ENCODE peak calls at places on chromosomes 7 and 10, in eight cellular contexts. V, J, C, D, X, E, I and F are unnamed samples.

GRCh38 chr10:69316313-69317059 is 38.2 kb downstream of the HK1 start:
- DNase-seq in V (peak), J (peak), C (no peak), D (no peak), X (no peak), E (peak), I (no peak), F (no peak)

GRCh38 chr7:93949468-93949867 is 27.9 kb downstream of the GNG11 start:
- DNase-seq in V (peak), J (peak), C (no peak), D (no peak), X (no peak), E (peak), I (no peak), F (no peak)

GRCh38 chr10:29994833-29995232 is 64.6 kb downstream of the JCAD start:
- DNase-seq in V (no peak), J (no peak), C (no peak), D (no peak), X (no peak), E (no peak), I (no peak), F (no peak)

GRCh38 chr7:79334841-79335240 is 118.6 kb downstream of the MAGI2 start:
- DNase-seq in V (no peak), J (no peak), C (no peak), D (no peak), X (no peak), E (peak), I (no peak), F (no peak)

GRCh38 chr10:120990831-120991230 is 139.7 kb downstream of the WDR11 start:
- DNase-seq in V (no peak), J (no peak), C (no peak), D (no peak), X (no peak), E (no peak), I (no peak), F (no peak)

GRCh38 chr10:1049425-1049958 is 573 bp upstream of the IDI1 start:
- DNase-seq in V (no peak), J (no peak), C (no peak), D (no peak), X (no peak), E (no peak), I (no peak), F (no peak)

GRCh38 chr7:30988346-30989005 is 24.7 kb downstream of the GHRHR start:
- DNase-seq in V (no peak), J (no peak), C (peak), D (no peak), X (peak), E (no peak), I (no peak), F (peak)

GRCh38 chr10:86635402-86635801 is 18.9 kb upstream of the OPN4 start:
- DNase-seq in V (no peak), J (peak), C (no peak), D (no peak), X (no peak), E (peak), I (no peak), F (no peak)

GRCh38 chr7:113394856-113395255 is 276.5 kb upstream of the SMIM30 start:
- DNase-seq in V (no peak), J (no peak), C (no peak), D (no peak), X (no peak), E (no peak), I (no peak), F (no peak)

GRCh38 chr7:35555934-35556333 is 139.0 kb downstream of the HERPUD2 start:
- DNase-seq in V (no peak), J (peak), C (no peak), D (no peak), X (no peak), E (peak), I (no peak), F (no peak)

GRCh38 chr7:129989466-129989865 is 36.7 kb upstream of the UBE2H start:
- DNase-seq in V (no peak), J (peak), C (no peak), D (peak), X (no peak), E (no peak), I (no peak), F (no peak)

GRCh38 chr7:157669768-157670345 is 333.1 kb downstream of the DNAJB6 start:
- DNase-seq in V (no peak), J (no peak), C (no peak), D (peak), X (no peak), E (no peak), I (peak), F (peak)

GRCh38 chr10:110420401-110421193 is 77.1 kb upstream of the DUSP5 start:
- DNase-seq in V (peak), J (peak), C (peak), D (no peak), X (no peak), E (peak), I (no peak), F (peak)

GRCh38 chr10:124612611-124613498 is 131.3 kb downstream of the FAM53B start:
- DNase-seq in V (peak), J (no peak), C (no peak), D (peak), X (no peak), E (peak), I (no peak), F (no peak)

GRCh38 chr10:122462533-122463465 is 1.4 kb downstream of the HTRA1 start:
- DNase-seq in V (peak), J (peak), C (peak), D (no peak), X (peak), E (peak), I (no peak), F (no peak)

GRCh38 chr7:45721949-45722598 is 147.9 kb downstream of the ADCY1 start:
- DNase-seq in V (no peak), J (no peak), C (no peak), D (no peak), X (no peak), E (no peak), I (peak), F (peak)

GRCh38 chr7:21113609-21114416 is 314.1 kb upstream of the SP4 start:
- DNase-seq in V (no peak), J (peak), C (no peak), D (no peak), X (no peak), E (peak), I (no peak), F (no peak)

GRCh38 chr7:43058271-43059066 is 54.0 kb upstream of the HECW1 start:
- DNase-seq in V (no peak), J (no peak), C (no peak), D (no peak), X (no peak), E (no peak), I (no peak), F (no peak)

GRCh38 chr7:34653787-34654186 is 4.2 kb upstream of the NPSR1 start:
- DNase-seq in V (no peak), J (no peak), C (no peak), D (no peak), X (no peak), E (no peak), I (no peak), F (no peak)

GRCh38 chr7:45176886-45177731 is 19.5 kb downstream of the RAMP3 start:
- DNase-seq in V (no peak), J (no peak), C (no peak), D (no peak), X (no peak), E (no peak), I (peak), F (no peak)

GRCh38 chr10:77036993-77037734 is 600.4 kb downstream of the KCNMA1 start:
- DNase-seq in V (peak), J (no peak), C (no peak), D (peak), X (no peak), E (peak), I (no peak), F (no peak)

GRCh38 chr10:47268696-47269095 is 31.3 kb upstream of the GDF10 start:
- DNase-seq in V (no peak), J (no peak), C (no peak), D (no peak), X (no peak), E (no peak), I (no peak), F (no peak)

GRCh38 chr10:80272793-80273522 is 16.5 kb downstream of the MAT1A start:
- DNase-seq in V (no peak), J (no peak), C (no peak), D (no peak), X (no peak), E (peak), I (no peak), F (no peak)

GRCh38 chr10:113068178-113068890 is 118.3 kb downstream of the TCF7L2 start:
- DNase-seq in V (no peak), J (no peak), C (no peak), D (no peak), X (no peak), E (no peak), I (no peak), F (no peak)

GRCh38 chr10:10642741-10643280 is 374.9 kb upstream of the CELF2 start:
- DNase-seq in V (no peak), J (no peak), C (no peak), D (no peak), X (peak), E (peak), I (no peak), F (peak)

GRCh38 chr7:75958802-75959543 is 35.4 kb downstream of the TMEM120A start:
- DNase-seq in V (no peak), J (no peak), C (no peak), D (no peak), X (no peak), E (peak), I (no peak), F (no peak)

DNA sequence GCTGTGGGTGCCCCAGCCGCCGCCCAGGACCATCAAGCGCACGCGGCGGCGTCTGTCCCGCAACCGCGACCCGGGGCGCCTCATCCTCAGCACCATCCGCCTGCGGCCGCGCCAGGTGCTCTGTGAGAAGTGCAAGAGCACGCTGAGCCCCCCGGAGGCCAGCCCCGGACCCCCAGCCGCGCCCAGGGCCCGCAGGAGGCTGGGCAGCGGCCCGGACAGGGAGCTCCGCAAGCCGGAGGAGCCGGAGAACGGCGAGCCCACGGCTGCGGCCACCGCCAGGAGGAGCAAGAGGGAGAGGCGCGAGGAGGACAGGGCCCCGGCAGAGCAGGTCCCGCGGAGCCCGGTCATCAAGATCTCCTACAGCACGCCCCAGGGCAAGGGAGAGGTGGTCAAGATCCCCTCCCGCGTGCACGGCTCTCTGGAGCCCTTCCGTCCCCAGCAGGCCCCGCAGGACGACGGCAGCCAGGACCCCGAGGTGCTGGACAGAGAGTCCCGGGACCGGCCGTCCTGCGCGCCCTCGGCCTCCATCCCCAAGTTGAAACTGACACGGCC is 8.0 kb downstream of the PWWP2B start:
- DNase-seq in V (no peak), J (no peak), C (no peak), D (no peak), X (no peak), E (no peak), I (peak), F (no peak)
- H3K27ac ChIP-seq in V (no peak), J (no peak), C (no peak), D (no peak), X (no peak), E (no peak), I (no peak), F (no peak)

GRCh38 chr10:78210976-78211375 is 177.3 kb downstream of the RPS24 start:
- DNase-seq in V (no peak), J (no peak), C (no peak), D (no peak), X (no peak), E (no peak), I (peak), F (no peak)

GRCh38 chr10:78209987-78210386 is 176.3 kb downstream of the RPS24 start:
- DNase-seq in V (no peak), J (no peak), C (no peak), D (no peak), X (no peak), E (no peak), I (peak), F (no peak)

GRCh38 chr10:78211476-78212110 is 177.9 kb downstream of the RPS24 start:
- DNase-seq in V (peak), J (no peak), C (no peak), D (peak), X (no peak), E (peak), I (peak), F (no peak)

GRCh38 chr10:78212134-78212785 is 178.6 kb downstream of the RPS24 start:
- DNase-seq in V (no peak), J (no peak), C (no peak), D (no peak), X (peak), E (no peak), I (no peak), F (no peak)

DNA sequence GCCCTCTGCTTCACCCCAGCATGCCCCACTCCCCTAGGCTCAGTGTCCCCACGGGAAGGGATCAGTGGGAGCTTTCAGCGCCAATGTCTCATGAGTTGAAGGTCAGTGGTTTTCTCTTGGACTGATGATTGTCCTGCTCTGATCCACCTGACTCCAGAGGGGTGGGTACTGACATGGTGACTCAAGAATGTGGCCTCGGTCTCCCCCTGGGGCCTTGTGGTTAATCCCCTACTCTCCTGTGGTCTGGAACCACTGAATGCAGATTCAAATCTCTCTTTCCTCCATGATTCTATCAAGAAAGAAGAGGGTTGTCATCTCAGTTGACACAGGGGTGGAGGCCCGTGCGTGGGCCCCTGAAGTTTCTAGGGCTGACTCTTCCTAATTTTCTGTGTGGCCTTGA is 176.9 kb downstream of the RPS24 start:
- DNase-seq in V (no peak), J (no peak), C (no peak), D (no peak), X (no peak), E (no peak), I (peak), F (no peak)
- H3K27ac ChIP-seq in V (no peak), J (no peak), C (no peak), D (no peak), X (no peak), E (no peak), I (no peak), F (no peak)

GRCh38 chr10:119671381-119671780 is 20.2 kb downstream of the BAG3 start:
- DNase-seq in V (no peak), J (no peak), C (no peak), D (no peak), X (no peak), E (no peak), I (no peak), F (no peak)

GRCh38 chr10:119672291-119672690 is 21.1 kb downstream of the BAG3 start:
- DNase-seq in V (no peak), J (no peak), C (no peak), D (no peak), X (no peak), E (no peak), I (no peak), F (no peak)

GRCh38 chr10:119669331-119669730 is 18.2 kb downstream of the BAG3 start:
- DNase-seq in V (no peak), J (no peak), C (no peak), D (no peak), X (no peak), E (no peak), I (no peak), F (no peak)

GRCh38 chr10:119669975-119670640 is 18.9 kb downstream of the BAG3 start:
- DNase-seq in V (no peak), J (no peak), C (no peak), D (no peak), X (peak), E (no peak), I (no peak), F (no peak)

DNA sequence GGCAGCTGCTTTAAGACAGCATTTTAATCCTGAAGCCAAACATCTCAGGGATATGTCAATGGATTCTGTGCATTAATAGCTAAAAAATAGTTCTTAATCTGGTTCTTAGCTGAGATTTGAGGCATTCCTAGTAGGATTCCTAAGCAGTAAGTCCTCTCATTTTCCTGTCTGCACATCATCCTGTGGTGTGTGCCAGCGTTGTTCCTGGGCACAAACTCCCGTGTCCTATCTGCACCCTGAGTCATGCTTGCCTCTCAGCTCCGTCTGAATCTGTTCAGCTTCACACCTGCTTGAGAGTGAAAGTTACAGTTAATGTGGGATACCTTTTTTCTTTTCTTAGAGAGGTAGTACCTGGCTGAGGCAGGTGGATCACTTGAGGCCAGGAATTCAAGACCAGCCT is 19.5 kb downstream of the BAG3 start:
- DNase-seq in V (no peak), J (peak), C (no peak), D (no peak), X (no peak), E (no peak), I (no peak), F (no peak)
- H3K27ac ChIP-seq in V (no peak), J (no peak), C (no peak), D (no peak), X (peak), E (peak), I (no peak), F (no peak)

GRCh38 chr10:73859441-73860049 is 14.8 kb downstream of the CAMK2G start:
- DNase-seq in V (no peak), J (no peak), C (no peak), D (no peak), X (no peak), E (no peak), I (no peak), F (no peak)

GRCh38 chr10:73858013-73858708 is 16.2 kb downstream of the CAMK2G start:
- DNase-seq in V (no peak), J (no peak), C (no peak), D (no peak), X (no peak), E (no peak), I (no peak), F (no peak)

GRCh38 chr10:73857446-73857845 is 16.9 kb downstream of the CAMK2G start:
- DNase-seq in V (no peak), J (no peak), C (no peak), D (no peak), X (no peak), E (no peak), I (no peak), F (no peak)

GRCh38 chr10:73860050-73860491 is 14.3 kb downstream of the CAMK2G start:
- DNase-seq in V (no peak), J (no peak), C (no peak), D (no peak), X (no peak), E (no peak), I (no peak), F (no peak)

GRCh38 chr10:73858750-73859439 is 15.5 kb downstream of the CAMK2G start:
- DNase-seq in V (no peak), J (no peak), C (no peak), D (no peak), X (no peak), E (no peak), I (no peak), F (no peak)
- H3K27ac ChIP-seq in V (no peak), J (no peak), C (no peak), D (no peak), X (no peak), E (no peak), I (no peak), F (no peak)

GRCh38 chr10:51231754-51232153 is 157.5 kb downstream of the PRKG1 start:
- DNase-seq in V (no peak), J (no peak), C (no peak), D (no peak), X (no peak), E (no peak), I (no peak), F (no peak)
- H3K27ac ChIP-seq in V (no peak), J (no peak), C (no peak), D (no peak), X (peak), E (no peak), I (no peak), F (no peak)

DNA sequence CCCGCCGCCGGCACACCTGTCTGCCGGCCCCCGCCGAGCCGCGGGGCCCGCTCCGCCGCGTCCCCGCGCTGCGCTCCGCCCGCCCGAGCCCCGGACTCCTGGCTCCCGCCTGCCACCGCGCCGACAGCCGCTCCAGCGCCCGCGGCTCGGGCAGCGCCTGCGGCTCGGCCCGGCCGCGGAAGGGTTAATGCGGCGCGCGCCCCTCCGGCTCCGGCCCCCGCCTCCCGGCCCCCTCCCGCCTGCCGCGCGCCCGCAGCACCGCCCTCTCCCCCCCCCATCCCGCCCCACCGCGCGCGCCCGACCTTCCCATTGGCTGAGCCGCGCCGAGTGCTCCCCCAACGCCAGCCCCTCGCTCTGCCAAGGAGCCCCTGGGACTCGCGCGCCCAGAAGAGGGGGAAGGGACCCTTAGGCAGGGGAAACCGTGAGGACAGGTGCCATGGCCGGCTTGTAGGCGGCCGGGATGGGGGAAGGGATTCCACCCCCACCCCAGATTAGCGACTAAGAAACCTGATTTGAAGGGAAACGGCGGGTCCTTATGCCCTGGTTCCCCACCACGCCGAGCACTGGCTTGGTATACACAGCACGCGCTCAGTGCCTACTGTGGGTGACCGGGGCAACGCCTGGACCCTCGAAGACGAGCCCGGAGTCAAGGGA is at the start of gene KCNH2:
- DNase-seq in V (no peak), J (no peak), C (no peak), D (peak), X (peak), E (no peak), I (no peak), F (no peak)
- H3K27ac ChIP-seq in V (no peak), J (no peak), C (no peak), D (no peak), X (peak), E (no peak), I (no peak), F (no peak)

GRCh38 chr7:1493571-1493970 is 10.6 kb downstream of the INTS1 start:
- DNase-seq in V (no peak), J (no peak), C (no peak), D (no peak), X (no peak), E (no peak), I (no peak), F (no peak)
- H3K27ac ChIP-seq in V (no peak), J (no peak), C (no peak), D (no peak), X (no peak), E (no peak), I (no peak), F (no peak)